ENCODE peak calls at places on chromosomes 6 and 20, in seven cellular contexts. Y is tibial artery, G is OCI-LY7, M is psoas muscle, X is upper lobe of left lung, S is HCT116, C is Panc1. K is an unnamed sample.

GRCh38 chr20:20034486-20034885 is 17.3 kb downstream of the NAA20 start:
- DNase-seq in S (no peak), X (no peak), C (no peak), G (no peak), M (no peak), Y (no peak), K (no peak)

GRCh38 chr6:88871498-88871897 is 91.9 kb downstream of the RNGTT start:
- DNase-seq in Y (no peak), M (no peak), X (no peak), C (no peak), G (no peak), S (no peak), K (no peak)

GRCh38 chr20:43821795-43822194 is 92.9 kb upstream of the TOX2 start:
- DNase-seq in Y (no peak), S (no peak), G (no peak), M (no peak), X (no peak), C (no peak), K (no peak)

GRCh38 chr6:4459032-4459431 is 317.2 kb upstream of the CDYL start:
- DNase-seq in C (no peak), S (no peak), X (no peak), Y (no peak), G (no peak), M (no peak), K (no peak)

GRCh38 chr20:46551508-46552280 is 1.2 kb upstream of the OCSTAMP start:
- DNase-seq in M (no peak), G (no peak), Y (no peak), S (no peak), C (no peak), X (no peak), K (no peak)

GRCh38 chr6:144953552-144954240 is 668.6 kb downstream of the UTRN start:
- DNase-seq in M (no peak), C (no peak), G (no peak), Y (no peak), X (no peak), S (peak; percentile 45), K (no peak)

GRCh38 chr6:153790881-153791473 is 248.1 kb upstream of the OPRM1 start:
- DNase-seq in G (peak; percentile 1), C (no peak), M (no peak), S (peak; percentile 15), X (no peak), Y (no peak), K (no peak)

GRCh38 chr6:137261393-137262154 is 42.4 kb upstream of the IFNGR1 start:
- DNase-seq in S (no peak), X (no peak), C (no peak), M (no peak), G (peak; percentile 7), Y (no peak), K (no peak)

GRCh38 chr6:52243282-52243893 is 912 bp downstream of the IL17F start:
- DNase-seq in G (no peak), X (no peak), M (no peak), S (no peak), Y (no peak), C (no peak), K (no peak)

GRCh38 chr6:31734703-31735500 is 1.4 kb downstream of the CLIC1 start:
- DNase-seq in M (no peak), X (peak; percentile 83), S (no peak), G (peak; percentile 67), Y (peak; percentile 78), C (no peak), K (peak; percentile 51)

GRCh38 chr6:75203721-75204120 is 2.1 kb downstream of the COL12A1 start:
- DNase-seq in Y (no peak), G (no peak), C (no peak), M (no peak), S (no peak), X (no peak), K (no peak)

GRCh38 chr6:115945306-115945705 is 115.4 kb downstream of the FRK start:
- DNase-seq in M (no peak), S (no peak), Y (no peak), G (no peak), X (no peak), C (no peak), K (no peak)

DNA sequence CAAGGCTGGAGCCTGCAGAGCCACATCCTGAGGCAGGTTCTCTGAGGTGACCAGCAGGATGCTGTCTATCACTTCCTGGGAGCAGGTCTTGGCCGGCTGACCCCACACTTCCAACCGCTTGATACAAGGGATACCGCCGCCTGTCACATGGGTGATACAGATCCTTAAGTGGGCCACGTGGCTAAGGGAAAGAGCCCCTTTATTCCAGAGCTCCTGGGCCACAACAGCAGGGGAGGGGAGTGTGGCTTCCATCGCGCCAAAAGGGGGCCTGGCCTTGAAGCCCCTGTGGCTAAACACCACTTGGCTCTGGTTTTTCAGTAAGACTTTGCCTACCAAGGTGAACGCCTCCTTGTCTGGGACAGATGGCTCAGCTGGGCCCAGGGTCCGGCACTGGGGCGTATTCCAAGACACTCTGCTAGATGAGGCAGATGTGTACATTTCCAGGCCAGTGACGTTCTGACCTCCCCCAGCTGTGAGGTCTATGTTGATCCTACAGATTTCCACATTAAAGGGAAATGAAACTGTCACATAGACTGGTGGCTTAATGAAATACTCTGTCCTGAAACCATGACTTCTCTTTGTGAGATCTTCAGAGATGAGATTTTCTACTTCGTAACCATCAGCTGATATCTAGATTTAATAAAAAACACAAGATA is 37.6 kb upstream of the AVP start:
- DNase-seq in S (no peak), M (no peak), C (no peak), X (no peak), Y (no peak), G (no peak), K (no peak)
- H3K27ac ChIP-seq in S (no peak overlapping the region), M (no peak overlapping the region), C (no peak overlapping the region), X (no peak overlapping the region), Y (no peak overlapping the region), G (no peak overlapping the region), K (peak overlapping the region; percentile 59)

GRCh38 chr20:50916257-50916656 is 15.0 kb downstream of the ADNP start:
- DNase-seq in G (no peak), C (no peak), S (no peak), Y (no peak), X (no peak), M (no peak), K (no peak)
- H3K4me1 ChIP-seq in G (peaks cover 86% of the 10 kb centered on the region), C (peaks cover 47% of the 10 kb centered on the region), S (peaks cover 14% of the 10 kb centered on the region), Y (peaks cover 71% of the 10 kb centered on the region), X (peaks cover 77% of the 10 kb centered on the region), M (peaks cover 85% of the 10 kb centered on the region), K (peaks cover 15% of the 10 kb centered on the region)

DNA sequence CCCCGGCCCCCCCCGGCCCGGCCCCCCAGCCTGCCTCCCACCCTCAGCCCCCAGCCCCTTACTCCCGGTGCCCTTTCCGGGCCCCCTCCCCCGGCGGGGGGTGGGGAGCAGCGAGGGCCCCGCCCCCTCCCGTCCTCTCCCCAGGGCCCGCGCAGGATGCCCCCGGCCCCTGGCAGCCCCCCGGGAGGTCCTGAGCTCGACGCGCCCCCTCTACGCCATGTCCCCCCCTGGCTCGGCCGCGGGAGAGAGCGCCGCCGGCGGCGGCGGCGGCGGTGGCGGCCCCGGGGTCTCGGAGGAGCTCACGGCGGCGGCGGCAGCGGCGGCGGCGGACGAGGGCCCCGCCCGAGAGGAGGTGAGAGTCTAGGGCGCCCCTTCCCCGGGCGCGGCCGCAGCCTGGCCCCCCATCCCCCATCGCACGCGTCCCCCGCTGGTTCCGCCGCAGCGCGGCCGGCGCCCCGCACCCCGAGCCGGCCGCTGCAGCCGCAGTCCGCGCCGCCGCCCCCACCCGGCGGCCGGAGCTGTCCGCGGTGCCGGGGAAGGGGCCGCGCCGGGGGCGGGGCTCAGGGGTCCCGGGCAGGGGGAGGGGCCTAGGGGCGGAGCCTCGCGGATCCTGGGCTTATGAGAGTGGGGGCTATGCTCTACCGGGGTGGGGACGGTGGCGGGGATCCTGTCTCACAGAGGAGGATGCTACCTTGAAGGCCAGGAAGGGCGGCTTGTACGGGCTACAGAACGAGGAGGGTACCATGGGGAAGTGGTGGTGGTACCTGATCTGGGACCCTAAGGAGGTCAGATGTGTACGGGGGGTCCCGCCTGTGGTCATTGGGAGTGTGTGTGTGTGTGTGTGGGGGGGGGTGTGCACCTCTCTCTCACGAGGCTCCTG is 516 bp downstream of the TMEM151B start:
- DNase-seq in Y (no peak), C (no peak), X (no peak), G (no peak), M (no peak), S (no peak), K (no peak)
- H3K27ac ChIP-seq in Y (no peak overlapping the region), C (no peak overlapping the region), X (no peak overlapping the region), G (no peak overlapping the region), M (no peak overlapping the region), S (no peak overlapping the region), K (no peak overlapping the region)

GRCh38 chr6:23277521-23278227 is 708.3 kb downstream of the HDGFL1 start:
- DNase-seq in C (no peak), X (no peak), G (no peak), Y (no peak), S (no peak), M (no peak), K (no peak)

GRCh38 chr6:23280445-23280844 is 711.1 kb downstream of the HDGFL1 start:
- DNase-seq in X (no peak), C (no peak), M (no peak), G (no peak), S (no peak), Y (no peak), K (no peak)

DNA sequence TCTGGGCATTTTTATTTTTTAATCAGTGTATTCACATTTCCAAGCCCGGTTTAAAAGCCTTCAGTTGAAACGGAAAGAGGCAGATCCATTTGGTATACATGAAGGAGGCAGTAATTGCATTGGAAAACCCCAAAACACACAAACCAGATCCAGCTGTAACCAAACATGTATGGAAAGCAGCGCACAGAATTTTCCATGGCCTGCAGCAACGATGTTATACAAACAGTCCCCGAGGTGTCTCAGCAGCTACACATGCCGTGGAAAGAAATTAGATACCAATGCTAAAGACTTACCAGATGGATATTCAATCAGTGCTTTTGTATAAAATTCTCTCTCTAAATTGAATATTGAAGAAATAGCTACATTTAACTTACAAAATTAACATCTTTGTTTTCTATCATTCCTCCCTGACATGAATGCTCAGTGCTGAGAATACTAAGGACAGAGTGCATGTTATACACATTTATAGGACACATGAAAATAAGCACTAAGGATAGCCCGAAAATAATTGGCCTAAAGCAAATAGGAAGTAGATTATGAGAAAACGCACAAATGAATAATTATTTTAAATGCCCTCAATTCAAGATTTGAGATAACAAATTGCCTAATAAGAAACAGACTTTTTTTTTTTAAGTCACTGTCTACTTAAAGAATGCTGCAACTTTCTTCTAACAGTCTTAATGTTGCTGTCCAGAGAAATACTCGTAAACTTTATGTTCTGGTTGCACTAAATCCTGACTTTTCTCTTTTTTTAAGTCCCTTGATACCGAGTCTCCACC is 713.1 kb downstream of the HDGFL1 start:
- DNase-seq in C (no peak), S (no peak), G (no peak), X (no peak), Y (no peak), M (no peak), K (no peak)
- H3K4me1 ChIP-seq in C (no peaks in the 10 kb centered on the region), S (no peaks in the 10 kb centered on the region), G (no peaks in the 10 kb centered on the region), X (no peaks in the 10 kb centered on the region), Y (no peaks in the 10 kb centered on the region), M (no peaks in the 10 kb centered on the region), K (no peaks in the 10 kb centered on the region)

DNA sequence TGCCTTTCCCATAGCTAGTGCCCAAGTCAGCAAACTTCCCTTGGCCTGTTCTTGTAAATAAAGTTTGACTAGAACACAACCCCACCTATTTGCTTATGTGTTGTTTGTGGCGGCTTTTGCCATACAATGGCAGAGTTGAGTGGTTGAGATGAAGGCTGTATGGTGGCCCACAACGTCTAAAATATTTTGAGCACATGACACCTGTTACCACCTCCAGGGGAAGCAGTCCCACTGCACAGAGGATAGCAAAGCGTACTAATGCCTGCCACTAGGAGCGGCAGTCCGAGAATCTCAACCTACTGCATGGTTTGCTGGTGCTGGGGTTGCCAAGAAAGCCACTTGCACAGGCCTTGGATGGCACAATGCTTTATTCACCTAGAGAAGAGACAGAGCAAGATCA is 58.6 kb downstream of the TGM2 start:
- DNase-seq in M (no peak), S (no peak), X (no peak), G (no peak), Y (no peak), C (no peak), K (no peak)
- H3K27ac ChIP-seq in M (no peak overlapping the region), S (no peak overlapping the region), X (no peak overlapping the region), G (no peak overlapping the region), Y (peak overlapping the region; percentile 9), C (peak overlapping the region; percentile 5), K (no peak overlapping the region)